ENCODE peak calls at places on chromosomes 3 and 15, in seven cellular contexts. X, V, K, F, O, N and Q are unnamed samples.

GRCh38 chr3:14194865-14195264 is 16.2 kb downstream of the LSM3 start:
- DNase-seq in X (no peak), V (no peak), K (no peak), F (no peak), O (no peak), N (no peak), Q (no peak)

GRCh38 chr3:71652786-71653419 is 69.4 kb upstream of the FOXP1 start:
- DNase-seq in X (peak; percentile 13), V (no peak), K (peak; percentile 33), F (peak; percentile 40), O (peak; percentile 72), N (peak; percentile 84), Q (no peak)

GRCh38 chr3:141441381-141442365 is 45.2 kb upstream of the RASA2 start:
- DNase-seq in X (peak; percentile 23), V (peak; percentile 55), K (peak; percentile 41), F (peak; percentile 33), O (peak; percentile 75), N (peak; percentile 70), Q (peak; percentile 60)

GRCh38 chr3:14275962-14276909 is 97.6 kb downstream of the LSM3 start:
- DNase-seq in X (no peak), V (no peak), K (no peak), F (no peak), O (no peak), N (no peak), Q (no peak)

GRCh38 chr3:136818191-136818850 is 605 bp upstream of the SLC35G2 start:
- DNase-seq in X (no peak), V (no peak), K (peak; percentile 76), F (peak; percentile 61), O (peak; percentile 92), N (peak; percentile 83), Q (peak; percentile 21)

GRCh38 chr15:28896944-28897343 is 11.2 kb downstream of the APBA2 start:
- DNase-seq in X (no peak), V (no peak), K (peak; percentile 20), F (no peak), O (no peak), N (peak; percentile 95), Q (no peak)

GRCh38 chr3:141797819-141798405 is 34.7 kb downstream of the GRK7 start:
- DNase-seq in X (no peak), V (no peak), K (no peak), F (no peak), O (peak; percentile 11), N (no peak), Q (no peak)

GRCh38 chr3:150083653-150084037 is 113.0 kb upstream of the PFN2 start:
- DNase-seq in X (no peak), V (no peak), K (no peak), F (no peak), O (no peak), N (no peak), Q (no peak)

GRCh38 chr3:163043074-163043473 is 1546.5 kb downstream of the OTOL1 start:
- DNase-seq in X (no peak), V (no peak), K (no peak), F (no peak), O (peak; percentile 53), N (peak; percentile 61), Q (no peak)

GRCh38 chr3:4852780-4853748 is 126.2 kb upstream of the BHLHE40 start:
- DNase-seq in X (no peak), V (no peak), K (no peak), F (no peak), O (peak; percentile 42), N (peak; percentile 53), Q (no peak)

GRCh38 chr3:114809668-114810413 is 337.2 kb downstream of the ZBTB20 start:
- DNase-seq in X (no peak), V (no peak), K (no peak), F (no peak), O (no peak), N (peak; percentile 93), Q (no peak)

GRCh38 chr15:39669671-39670070 is 88.8 kb downstream of the THBS1 start:
- DNase-seq in X (no peak), V (no peak), K (no peak), F (no peak), O (no peak), N (no peak), Q (no peak)